ENCODE peak calls at places on chromosomes 11 and 22, in nine cellular contexts. K, E, Z, I, M, Y, N, U and B are unnamed samples.

GRCh38 chr11:77171885-77172665 is 44.0 kb downstream of the MYO7A start:
- DNase-seq in K (peak; percentile 68), E (no peak), Z (no peak), I (no peak), M (peak; percentile 95), Y (peak; percentile 54), N (no peak), U (no peak), B (no peak)

GRCh38 chr11:18739684-18740083 is 13.7 kb upstream of the IGSF22 start:
- DNase-seq in K (no peak), E (no peak), Z (no peak), I (no peak), M (no peak), Y (no peak), N (no peak), U (no peak), B (no peak)

GRCh38 chr11:62398011-62398994 is 20.5 kb upstream of the SCGB1A1 start:
- DNase-seq in K (peak; percentile 90), E (no peak), Z (no peak), I (no peak), M (no peak), Y (peak; percentile 59), N (peak; percentile 23), U (peak; percentile 79), B (peak; percentile 23)

GRCh38 chr22:50672041-50672440 is 582 bp upstream of the SHANK3 start:
- DNase-seq in K (no peak), E (no peak), Z (no peak), I (no peak), M (no peak), Y (peak; percentile 4), N (no peak), U (no peak), B (no peak)

GRCh38 chr11:109241988-109242387 is 180.0 kb upstream of the C11orf87 start:
- DNase-seq in K (no peak), E (no peak), Z (no peak), I (no peak), M (no peak), Y (no peak), N (no peak), U (no peak), B (no peak)

GRCh38 chr11:64916040-64916847 is 765 bp downstream of the ATG2A start:
- DNase-seq in K (peak; percentile 85), E (no peak), Z (no peak), I (peak; percentile 27), M (peak; percentile 47), Y (peak; percentile 54), N (peak; percentile 52), U (peak; percentile 60), B (no peak)

GRCh38 chr11:123061403-123062157 is at the start of gene HSPA8:
- DNase-seq in K (peak; percentile 93), E (peak; percentile 92), Z (peak; percentile 40), I (peak; percentile 49), M (peak; percentile 54), Y (peak; percentile 71), N (peak; percentile 75), U (peak; percentile 76), B (no peak)

GRCh38 chr22:31753005-31753633 is 700 bp upstream of the DEPDC5 start:
- DNase-seq in K (peak; percentile 78), E (no peak), Z (no peak), I (no peak), M (peak; percentile 93), Y (peak; percentile 79), N (peak; percentile 42), U (peak; percentile 28), B (no peak)

GRCh38 chr11:45855308-45855707 is 8.0 kb downstream of the CRY2 start:
- DNase-seq in K (no peak), E (no peak), Z (no peak), I (no peak), M (no peak), Y (no peak), N (no peak), U (no peak), B (no peak)

GRCh38 chr11:45852712-45853101 is 5.4 kb downstream of the CRY2 start:
- DNase-seq in K (no peak), E (no peak), Z (no peak), I (no peak), M (no peak), Y (no peak), N (no peak), U (no peak), B (no peak)

GRCh38 chr11:45850446-45850845 is 3.2 kb downstream of the CRY2 start:
- DNase-seq in K (no peak), E (no peak), Z (no peak), I (no peak), M (no peak), Y (no peak), N (no peak), U (no peak), B (no peak)

GRCh38 chr11:45853616-45854219 is 6.4 kb downstream of the CRY2 start:
- DNase-seq in K (no peak), E (no peak), Z (no peak), I (no peak), M (no peak), Y (no peak), N (no peak), U (no peak), B (no peak)

DNA sequence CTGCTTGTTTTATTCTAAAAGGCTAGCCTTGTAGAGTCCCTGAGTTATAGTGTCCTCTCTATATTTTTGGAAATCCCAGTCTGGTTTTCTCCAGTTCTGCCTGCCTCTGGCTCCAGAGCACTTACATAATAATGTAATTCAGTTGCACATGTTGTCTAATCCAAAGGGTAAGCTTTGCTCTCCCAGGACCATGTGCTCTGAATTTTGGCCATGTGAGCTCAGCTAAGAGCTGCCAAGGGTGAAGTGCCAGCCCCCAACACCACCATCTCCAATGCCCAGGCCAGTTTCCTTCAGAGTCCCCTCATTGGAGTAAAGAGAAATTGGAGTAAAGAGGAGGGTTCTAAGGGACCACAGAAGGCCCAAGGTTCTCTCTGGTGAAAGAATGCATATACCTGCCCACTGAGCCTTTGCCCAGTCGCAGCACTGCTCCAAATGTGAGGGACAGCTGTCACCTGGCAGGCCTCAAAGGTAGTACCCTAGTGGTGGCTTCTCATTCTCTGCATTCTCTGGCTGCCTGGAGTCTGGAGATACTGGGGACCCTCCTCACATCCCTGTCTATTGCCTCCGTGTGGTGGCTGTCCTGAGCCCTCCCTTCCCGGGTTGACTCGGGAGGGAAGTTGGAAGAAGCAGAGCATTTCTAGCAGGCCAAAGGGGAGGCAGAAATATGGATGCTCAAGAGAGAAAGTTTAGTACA is 4.9 kb downstream of the CRY2 start:
- DNase-seq in K (no peak), E (no peak), Z (no peak), I (no peak), M (no peak), Y (no peak), N (no peak), U (no peak), B (no peak)
- TF ChIP-seq CTCF in K (no peak), E (no peak), Z (no peak), I (no peak), M (no peak), Y (no peak), N (no peak), U (no peak), B (no peak)

DNA sequence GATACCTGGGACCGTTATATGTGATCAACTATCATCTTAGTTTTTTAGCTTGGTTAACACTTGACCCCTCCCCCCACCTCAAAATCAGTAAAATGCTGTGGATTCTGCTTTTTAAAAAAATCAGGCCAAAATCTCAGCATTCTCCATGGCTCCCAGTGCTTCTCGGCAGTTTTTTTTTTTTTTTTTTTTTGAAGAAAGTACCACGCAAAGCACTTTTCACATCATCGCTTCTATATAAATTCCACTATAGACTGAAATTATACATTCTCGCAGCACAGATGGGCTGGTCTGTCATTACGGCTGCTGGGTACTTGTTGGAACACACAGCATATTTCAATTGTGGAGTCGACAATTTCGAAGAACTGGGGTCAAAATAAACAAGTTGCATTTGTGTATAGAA is 67.7 kb upstream of the PPARA start:
- DNase-seq in K (no peak), E (no peak), Z (no peak), I (no peak), M (no peak), Y (no peak), N (no peak), U (no peak), B (no peak)
- H3K4me3 ChIP-seq in K (no peak overlapping the region), E (peak overlapping the region; percentile 92), Z (peak overlapping the region; percentile 86), I (no peak overlapping the region), M (no peak overlapping the region), Y (no peak overlapping the region), N (no peak overlapping the region), U (peak overlapping the region; percentile 94), B (peak overlapping the region; percentile 98)

GRCh38 chr11:9739108-9739507 is 75.2 kb downstream of the SWAP70 start:
- DNase-seq in K (no peak), E (no peak), Z (no peak), I (no peak), M (no peak), Y (no peak), N (no peak), U (no peak), B (no peak)

GRCh38 chr11:9736365-9736764 is 72.5 kb downstream of the SWAP70 start:
- DNase-seq in K (no peak), E (no peak), Z (no peak), I (no peak), M (no peak), Y (no peak), N (no peak), U (no peak), B (no peak)

GRCh38 chr11:9738126-9738525 is 74.2 kb downstream of the SWAP70 start:
- DNase-seq in K (no peak), E (no peak), Z (no peak), I (no peak), M (no peak), Y (no peak), N (peak; percentile 61), U (no peak), B (no peak)

GRCh38 chr11:9740202-9740881 is 76.5 kb downstream of the SWAP70 start:
- DNase-seq in K (no peak), E (no peak), Z (no peak), I (no peak), M (no peak), Y (peak; percentile 75), N (no peak), U (no peak), B (no peak)

GRCh38 chr11:9738700-9739099 is 74.8 kb downstream of the SWAP70 start:
- DNase-seq in K (no peak), E (no peak), Z (no peak), I (no peak), M (no peak), Y (no peak), N (no peak), U (no peak), B (no peak)
- H3K36me3 ChIP-seq in K (peaks cover 24% of the 10 kb centered on the region), E (peaks cover 47% of the 10 kb centered on the region), Z (peaks cover 27% of the 10 kb centered on the region), I (no peaks in the 10 kb centered on the region), M (peaks cover 15% of the 10 kb centered on the region), Y (peaks cover 2% of the 10 kb centered on the region), N (no peaks in the 10 kb centered on the region), U (no peaks in the 10 kb centered on the region), B (peaks cover 13% of the 10 kb centered on the region)

GRCh38 chr11:66123902-66124301 is 53.8 kb downstream of the PACS1 start:
- DNase-seq in K (no peak), E (no peak), Z (no peak), I (no peak), M (no peak), Y (no peak), N (peak; percentile 72), U (no peak), B (no peak)

GRCh38 chr11:66119348-66120133 is 49.5 kb downstream of the PACS1 start:
- DNase-seq in K (no peak), E (no peak), Z (no peak), I (no peak), M (peak; percentile 52), Y (peak; percentile 66), N (peak; percentile 62), U (no peak), B (peak; percentile 48)

GRCh38 chr11:66118847-66119246 is 48.8 kb downstream of the PACS1 start:
- DNase-seq in K (no peak), E (no peak), Z (no peak), I (no peak), M (no peak), Y (no peak), N (no peak), U (no peak), B (no peak)

GRCh38 chr11:66124564-66124963 is 54.5 kb downstream of the PACS1 start:
- DNase-seq in K (no peak), E (no peak), Z (no peak), I (no peak), M (no peak), Y (no peak), N (no peak), U (no peak), B (peak; percentile 26)

GRCh38 chr11:66121453-66121852 is 51.4 kb downstream of the PACS1 start:
- DNase-seq in K (no peak), E (no peak), Z (no peak), I (no peak), M (no peak), Y (no peak), N (no peak), U (no peak), B (no peak)
- TF ChIP-seq CTCF in K (no peak), E (no peak), Z (no peak), I (no peak), M (no peak), Y (no peak), N (no peak), U (no peak), B (no peak)